ENCODE peak calls at places on chromosomes 3 and 15, in ten cellular contexts. Q is CD8-positive, alpha-beta T cell; K is upper lobe of right lung; R is mucosa of descending colon; Z is neural progenitor cell; O is cardiac fibroblast; P is PC-3; E is GM23338; S is cardiac muscle cell; M is uterus. V is an unnamed sample.

GRCh38 chr3:119937229-119937628 is 155.3 kb downstream of the NR1I2 start:
- DNase-seq in O (no peak), P (no peak), K (no peak), S (peak; percentile 41), M (no peak), R (no peak), Q (peak; percentile 10), Z (no peak), E (no peak), V (no peak)

GRCh38 chr3:69288161-69288895 is 97.6 kb downstream of the FRMD4B start:
- DNase-seq in Z (peak; percentile 88), P (no peak), K (no peak), Q (no peak), R (no peak), S (no peak), E (peak; percentile 93), O (no peak), M (no peak), V (no peak)

GRCh38 chr15:81869161-81869928 is 176.5 kb downstream of the MEX3B start:
- DNase-seq in E (no peak), Q (no peak), K (no peak), P (no peak), S (no peak), Z (no peak), M (no peak), O (no peak), R (no peak), V (no peak)

GRCh38 chr3:72888546-72889309 is 882 bp downstream of the GXYLT2 start:
- DNase-seq in Q (no peak), P (peak; percentile 29), E (peak; percentile 70), M (peak; percentile 48), R (no peak), O (peak; percentile 40), K (no peak), Z (peak; percentile 93), S (peak; percentile 39), V (peak; percentile 62)

GRCh38 chr15:34049096-34049495 is 10.1 kb upstream of the AVEN start:
- DNase-seq in E (no peak), R (no peak), M (no peak), K (no peak), Z (no peak), S (peak; percentile 95), P (peak; percentile 66), Q (no peak), O (peak; percentile 94), V (no peak)

GRCh38 chr15:59688383-59688887 is 685 bp downstream of the BNIP2 start:
- DNase-seq in P (peak; percentile 27), K (no peak), Z (no peak), M (no peak), Q (peak; percentile 19), R (no peak), O (peak; percentile 84), S (peak; percentile 85), E (peak; percentile 32), V (peak; percentile 51)

GRCh38 chr15:34610388-34610787 is 26.9 kb upstream of the GOLGA8B start:
- DNase-seq in Q (no peak), S (no peak), E (peak; percentile 52), Z (peak; percentile 25), M (no peak), P (peak; percentile 56), O (peak; percentile 49), R (no peak), K (no peak), V (no peak)

GRCh38 chr3:36648241-36649034 is 115.9 kb downstream of the DCLK3 start:
- DNase-seq in P (peak; percentile 94), M (no peak), O (peak; percentile 93), K (no peak), Z (no peak), R (no peak), Q (no peak), S (peak; percentile 81), E (no peak), V (no peak)

GRCh38 chr15:41887161-41887560 is 6.7 kb downstream of the SPTBN5 start:
- DNase-seq in Z (no peak), M (no peak), O (no peak), K (no peak), E (no peak), Q (no peak), S (no peak), P (no peak), R (no peak), V (peak; percentile 31)

GRCh38 chr15:39579487-39580116 is 1.3 kb upstream of the THBS1 start:
- DNase-seq in O (peak; percentile 92), K (peak; percentile 82), Q (no peak), R (peak; percentile 56), P (peak; percentile 89), E (peak; percentile 97), M (peak; percentile 79), S (peak; percentile 95), Z (peak; percentile 87), V (peak; percentile 57)

GRCh38 chr15:65130941-65131340 is 2.7 kb downstream of the PDCD7 start:
- DNase-seq in O (no peak), S (no peak), R (no peak), E (peak; percentile 53), Z (peak; percentile 20), K (no peak), P (no peak), Q (no peak), M (no peak), V (no peak)

GRCh38 chr3:183460059-183461052 is 31.9 kb upstream of the MCF2L2 start:
- DNase-seq in Q (no peak), O (peak; percentile 15), S (peak; percentile 41), M (no peak), P (no peak), E (no peak), K (no peak), Z (no peak), R (no peak), V (no peak)

GRCh38 chr15:83225449-83225848 is 17.8 kb upstream of the HDGFL3 start:
- DNase-seq in P (no peak), K (no peak), M (no peak), Z (no peak), Q (no peak), R (no peak), S (no peak), E (no peak), O (no peak), V (no peak)
- H3K4me3 ChIP-seq in P (no peak overlapping the region), K (no peak overlapping the region), M (no peak overlapping the region), Z (no peak overlapping the region), Q (no peak overlapping the region), R (no peak overlapping the region), S (no peak overlapping the region), E (no peak overlapping the region), O (no peak overlapping the region), V (no peak overlapping the region)

DNA sequence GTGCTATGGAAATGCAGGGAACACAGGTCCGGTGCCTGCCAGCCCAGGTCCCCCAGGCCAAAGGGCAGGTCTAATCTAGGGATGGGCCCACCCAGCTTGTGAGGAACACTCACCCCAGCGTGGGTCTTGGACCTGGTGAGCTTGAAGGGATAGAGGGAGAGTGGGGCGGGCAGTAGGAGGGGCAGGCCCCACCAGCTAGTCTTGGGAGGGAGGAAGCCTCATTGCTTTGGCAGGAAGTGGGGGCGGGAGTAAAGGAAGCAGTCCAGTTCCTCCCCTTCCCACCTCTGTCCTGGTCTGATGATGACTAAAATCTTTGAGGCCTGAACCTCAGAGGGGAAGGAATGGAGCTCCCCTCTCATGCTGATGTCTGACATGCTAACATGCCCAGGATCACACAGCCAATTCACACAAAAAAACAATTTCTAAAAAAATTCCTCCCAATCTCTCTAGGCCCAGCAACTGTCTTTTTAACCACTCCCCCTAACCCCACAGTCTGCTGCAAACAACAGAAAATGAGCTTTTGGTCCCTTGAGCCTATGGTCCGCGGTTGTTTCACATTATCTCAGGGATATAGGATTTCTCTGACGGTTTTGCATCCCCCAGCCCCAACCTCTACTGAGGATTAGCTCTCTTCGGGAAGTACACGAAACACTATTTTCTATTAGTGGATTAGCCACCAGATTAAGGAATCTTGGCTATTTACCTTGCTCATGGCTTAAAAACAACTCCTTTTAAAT is 30.7 kb upstream of the DUSP7 start:
- DNase-seq in K (peak; percentile 69), S (peak; percentile 56), P (no peak), E (no peak), M (no peak), Z (no peak), R (peak; percentile 12), Q (no peak), O (peak; percentile 59), V (no peak)
- H3K4me3 ChIP-seq in K (no peak overlapping the region), S (no peak overlapping the region), P (no peak overlapping the region), E (no peak overlapping the region), M (no peak overlapping the region), Z (no peak overlapping the region), R (no peak overlapping the region), Q (no peak overlapping the region), O (no peak overlapping the region), V (no peak overlapping the region)

DNA sequence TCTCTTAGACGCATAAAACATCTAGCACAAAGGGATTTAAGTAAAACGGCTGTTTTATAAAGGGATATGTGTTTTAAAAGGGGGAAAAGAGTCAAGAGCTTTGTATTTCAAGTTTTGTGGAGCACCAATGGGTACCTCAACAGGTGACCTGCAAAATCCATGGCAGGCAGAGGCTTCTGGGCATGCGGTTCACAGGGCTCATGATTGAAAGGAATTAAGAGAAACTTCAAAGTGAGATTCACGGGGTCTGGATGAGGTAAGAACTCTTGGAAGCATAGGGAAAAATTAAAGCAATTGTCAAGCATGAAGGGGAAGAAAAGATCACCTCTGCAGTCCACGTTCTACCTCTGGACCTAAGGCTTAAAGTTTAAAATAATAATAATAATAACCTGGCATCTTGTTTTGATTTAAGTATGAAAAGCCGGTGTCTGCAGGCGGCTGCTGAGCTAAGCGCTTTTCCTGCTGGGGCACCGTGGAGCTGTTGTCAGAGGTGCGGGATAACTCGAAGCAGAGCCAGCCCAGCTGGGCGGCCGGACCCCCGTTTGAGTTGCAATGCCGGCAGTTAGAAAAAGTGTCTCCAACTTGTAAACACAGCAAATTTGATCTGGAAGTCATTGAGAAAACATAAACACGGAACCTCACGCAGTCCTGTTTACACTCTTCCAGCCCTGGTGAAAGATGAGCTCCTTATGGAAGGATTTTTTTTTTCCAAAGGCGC is 40.5 kb downstream of the HES1 start:
- DNase-seq in R (no peak), E (peak; percentile 60), S (no peak), P (no peak), K (no peak), Z (peak; percentile 47), O (no peak), M (no peak), Q (no peak), V (no peak)
- H3K4me3 ChIP-seq in R (no peak overlapping the region), E (no peak overlapping the region), S (no peak overlapping the region), P (no peak overlapping the region), K (no peak overlapping the region), Z (no peak overlapping the region), O (no peak overlapping the region), M (no peak overlapping the region), Q (no peak overlapping the region), V (no peak overlapping the region)

DNA sequence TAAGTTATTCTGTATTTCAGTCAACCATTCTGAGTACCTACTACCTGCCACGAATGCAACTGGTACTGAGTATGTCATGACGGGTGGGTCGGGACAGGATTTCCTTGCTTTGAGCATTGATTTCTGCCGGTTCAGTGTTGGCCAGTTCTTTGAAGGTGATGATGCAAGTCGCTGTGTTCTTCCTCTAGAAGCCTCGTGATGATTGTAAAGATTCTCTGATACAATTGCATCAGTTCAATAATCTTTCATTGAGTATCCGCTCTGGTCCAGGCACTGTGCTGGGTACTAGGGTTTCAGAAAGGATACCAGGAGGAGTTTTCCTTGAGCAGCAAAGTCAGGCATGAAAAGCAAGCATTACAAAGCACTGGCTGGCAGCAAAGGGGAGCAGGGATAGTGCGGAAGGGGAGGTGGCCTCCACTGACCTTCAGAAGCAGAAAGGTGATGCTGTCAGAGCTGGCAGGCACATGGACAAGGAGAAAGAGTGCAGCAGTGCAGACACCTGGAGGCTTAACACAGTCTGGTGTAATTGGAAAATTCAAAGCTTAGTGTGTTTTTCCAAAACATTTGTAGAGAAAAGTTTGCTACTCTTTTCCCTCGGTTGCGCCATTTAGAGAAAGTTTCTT is 100.1 kb downstream of the RPL39L start:
- DNase-seq in K (no peak), Q (no peak), S (no peak), O (no peak), Z (no peak), P (no peak), R (peak; percentile 36), E (no peak), M (no peak), V (no peak)
- H3K4me3 ChIP-seq in K (no peak overlapping the region), Q (no peak overlapping the region), S (no peak overlapping the region), O (no peak overlapping the region), Z (no peak overlapping the region), P (no peak overlapping the region), R (no peak overlapping the region), E (no peak overlapping the region), M (no peak overlapping the region), V (no peak overlapping the region)